ENCODE peak calls at places on chromosome 20, in seven cellular contexts. One of them, this sample, is unnamed.

GRCh38 chr20:3705491-3705969 is 6.9 kb downstream of the SIGLEC1 start:
- DNase-seq in mammary epithelial cell: no peak
- DNase-seq in PC-3: no peak
- DNase-seq in Panc1: no peak
- DNase-seq in cardiac fibroblast: no peak
- DNase-seq in AG10803: no peak
- DNase-seq in cardiac muscle cell: no peak
- DNase-seq in this sample: no peak

GRCh38 chr20:34953960-34954359 is 1.6 kb downstream of the GSS start:
- DNase-seq in mammary epithelial cell: no peak
- DNase-seq in PC-3: no peak
- DNase-seq in Panc1: no peak
- DNase-seq in cardiac fibroblast: no peak
- DNase-seq in AG10803: no peak
- DNase-seq in cardiac muscle cell: no peak
- DNase-seq in this sample: no peak

GRCh38 chr20:57473246-57474042 is 51.5 kb downstream of the CTCFL start:
- DNase-seq in mammary epithelial cell: no peak
- DNase-seq in PC-3: no peak
- DNase-seq in Panc1: no peak
- DNase-seq in cardiac fibroblast: peak; percentile 13
- DNase-seq in AG10803: no peak
- DNase-seq in cardiac muscle cell: peak; percentile 34
- DNase-seq in this sample: no peak

GRCh38 chr20:49886571-49887203 is 28.6 kb downstream of the SPATA2 start:
- DNase-seq in mammary epithelial cell: no peak
- DNase-seq in PC-3: no peak
- DNase-seq in Panc1: no peak
- DNase-seq in cardiac fibroblast: no peak
- DNase-seq in AG10803: no peak
- DNase-seq in cardiac muscle cell: no peak
- DNase-seq in this sample: no peak

GRCh38 chr20:63310265-63310971 is 17.4 kb downstream of the COL20A1 start:
- DNase-seq in mammary epithelial cell: no peak
- DNase-seq in PC-3: peak; percentile 41
- DNase-seq in Panc1: no peak
- DNase-seq in cardiac fibroblast: no peak
- DNase-seq in AG10803: no peak
- DNase-seq in cardiac muscle cell: no peak
- DNase-seq in this sample: no peak

GRCh38 chr20:33065785-33066184 is 12.1 kb downstream of the BPIFB3 start:
- DNase-seq in mammary epithelial cell: peak; percentile 26
- DNase-seq in PC-3: no peak
- DNase-seq in Panc1: no peak
- DNase-seq in cardiac fibroblast: no peak
- DNase-seq in AG10803: no peak
- DNase-seq in cardiac muscle cell: no peak
- DNase-seq in this sample: no peak

GRCh38 chr20:57387945-57388351 is 3.2 kb upstream of the RBM38 start:
- DNase-seq in mammary epithelial cell: no peak
- DNase-seq in PC-3: no peak
- DNase-seq in Panc1: no peak
- DNase-seq in cardiac fibroblast: no peak
- DNase-seq in AG10803: no peak
- DNase-seq in cardiac muscle cell: no peak
- DNase-seq in this sample: no peak

GRCh38 chr20:63618291-63618980 is 8.5 kb downstream of the GMEB2 start:
- DNase-seq in mammary epithelial cell: no peak
- DNase-seq in PC-3: no peak
- DNase-seq in Panc1: no peak
- DNase-seq in cardiac fibroblast: no peak
- DNase-seq in AG10803: no peak
- DNase-seq in cardiac muscle cell: no peak
- DNase-seq in this sample: no peak

GRCh38 chr20:38290829-38291581 is 13.0 kb upstream of the BPI start:
- DNase-seq in mammary epithelial cell: no peak
- DNase-seq in PC-3: peak; percentile 58
- DNase-seq in Panc1: no peak
- DNase-seq in cardiac fibroblast: peak; percentile 91
- DNase-seq in AG10803: peak; percentile 66
- DNase-seq in cardiac muscle cell: peak; percentile 88
- DNase-seq in this sample: peak; percentile 35

GRCh38 chr20:60553095-60553494 is 594.9 kb downstream of the CDH26 start:
- DNase-seq in mammary epithelial cell: peak; percentile 27
- DNase-seq in PC-3: no peak
- DNase-seq in Panc1: no peak
- DNase-seq in cardiac fibroblast: no peak
- DNase-seq in AG10803: no peak
- DNase-seq in cardiac muscle cell: no peak
- DNase-seq in this sample: no peak

GRCh38 chr20:62523473-62524203 is 47.8 kb upstream of the GATA5 start:
- DNase-seq in mammary epithelial cell: no peak
- DNase-seq in PC-3: peak; percentile 67
- DNase-seq in Panc1: no peak
- DNase-seq in cardiac fibroblast: no peak
- DNase-seq in AG10803: no peak
- DNase-seq in cardiac muscle cell: no peak
- DNase-seq in this sample: no peak

GRCh38 chr20:528923-529594 is 14.5 kb downstream of the CSNK2A1 start:
- DNase-seq in mammary epithelial cell: peak; percentile 93
- DNase-seq in PC-3: peak; percentile 70
- DNase-seq in Panc1: peak; percentile 92
- DNase-seq in cardiac fibroblast: peak; percentile 96
- DNase-seq in AG10803: peak; percentile 88
- DNase-seq in cardiac muscle cell: peak; percentile 73
- DNase-seq in this sample: peak; percentile 68

GRCh38 chr20:4573564-4574355 is 147.9 kb upstream of the PRND start:
- DNase-seq in mammary epithelial cell: no peak
- DNase-seq in PC-3: peak; percentile 97
- DNase-seq in Panc1: peak; percentile 82
- DNase-seq in cardiac fibroblast: peak; percentile 93
- DNase-seq in AG10803: peak; percentile 93
- DNase-seq in cardiac muscle cell: peak; percentile 77
- DNase-seq in this sample: peak; percentile 89

GRCh38 chr20:35437599-35437998 is 429 bp downstream of the GDF5 start:
- DNase-seq in mammary epithelial cell: no peak
- DNase-seq in PC-3: no peak
- DNase-seq in Panc1: no peak
- DNase-seq in cardiac fibroblast: no peak
- DNase-seq in AG10803: no peak
- DNase-seq in cardiac muscle cell: no peak
- DNase-seq in this sample: no peak

DNA sequence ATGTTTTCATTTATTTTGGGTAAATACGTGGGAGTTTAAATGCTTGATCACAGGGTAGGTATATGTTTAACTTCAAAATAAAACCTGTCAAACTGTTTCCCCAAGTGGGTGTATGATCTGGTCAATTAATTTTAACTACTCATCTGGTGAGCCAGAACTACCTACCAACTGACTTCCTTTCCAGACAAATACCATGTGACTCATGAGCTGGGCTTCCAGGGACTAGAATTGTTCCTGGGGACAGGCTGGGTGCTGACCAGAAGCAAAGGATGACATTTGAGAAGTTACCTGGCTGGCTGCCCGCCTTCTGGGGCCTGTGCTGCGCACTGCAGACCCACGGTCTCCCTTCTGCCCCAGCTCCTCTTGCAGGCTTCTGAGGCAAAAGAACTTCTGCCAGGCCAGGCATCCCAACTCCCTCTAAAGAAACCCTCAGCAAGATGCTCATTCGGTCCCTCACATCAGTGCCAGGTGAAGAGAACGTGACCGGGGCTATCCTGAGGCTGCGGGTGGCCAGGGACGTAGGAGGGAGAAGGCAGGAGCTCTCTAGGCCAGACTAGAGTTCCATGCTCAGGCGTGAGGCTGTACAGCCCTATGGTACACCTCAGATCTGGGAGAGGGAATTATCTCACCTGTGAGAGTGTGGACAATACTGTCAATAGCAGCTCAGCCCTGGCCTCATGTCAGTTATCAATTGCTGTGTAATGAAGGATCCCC is 103.6 kb downstream of the JPH2 start:
- DNase-seq in mammary epithelial cell: peak; percentile 35
- DNase-seq in PC-3: peak; percentile 97
- DNase-seq in Panc1: no peak
- DNase-seq in cardiac fibroblast: peak; percentile 47
- DNase-seq in AG10803: peak; percentile 43
- DNase-seq in cardiac muscle cell: no peak
- DNase-seq in this sample: no peak
- TF ChIP-seq CTCF in mammary epithelial cell: no peak
- TF ChIP-seq CTCF in PC-3: no peak
- TF ChIP-seq CTCF in Panc1: no peak
- TF ChIP-seq CTCF in cardiac fibroblast: no peak
- TF ChIP-seq CTCF in AG10803: no peak
- TF ChIP-seq CTCF in cardiac muscle cell: no peak
- TF ChIP-seq CTCF in this sample: no peak

DNA sequence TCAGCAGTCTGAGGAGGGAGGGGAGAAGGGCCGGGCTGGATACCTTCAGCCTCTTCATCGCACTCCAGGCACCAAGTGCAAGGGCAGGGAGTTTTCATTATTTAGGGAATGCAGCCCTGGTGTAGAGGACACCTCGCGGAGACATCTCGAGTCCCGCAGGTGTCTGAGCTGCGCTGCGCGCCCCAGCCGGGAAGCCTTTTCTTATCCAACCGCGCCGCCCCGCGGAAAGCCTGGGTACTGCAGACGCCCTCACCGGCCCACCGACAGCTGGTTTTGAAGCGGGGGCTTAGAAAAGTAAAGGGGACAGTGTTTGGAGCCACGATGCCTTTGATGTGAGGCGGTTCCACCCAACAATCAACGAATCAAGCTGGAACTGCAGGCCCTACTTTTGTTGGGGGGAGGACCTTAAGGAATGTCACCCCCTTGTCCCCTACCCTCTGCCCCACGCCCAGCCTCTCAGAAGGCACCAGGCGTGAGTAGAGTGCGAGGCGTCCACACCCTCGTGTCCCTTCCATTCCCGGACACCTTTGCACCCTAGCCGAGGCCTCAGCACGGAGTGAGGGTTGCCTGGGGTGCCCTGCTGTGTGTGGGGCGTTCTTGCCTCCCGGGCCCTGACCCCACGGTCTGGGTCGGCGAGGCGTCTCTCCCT is 8.6 kb downstream of the NKX2-2 start:
- DNase-seq in mammary epithelial cell: peak; percentile 55
- DNase-seq in PC-3: peak; percentile 74
- DNase-seq in Panc1: peak; percentile 10
- DNase-seq in cardiac fibroblast: peak; percentile 59
- DNase-seq in AG10803: peak; percentile 31
- DNase-seq in cardiac muscle cell: peak; percentile 51
- DNase-seq in this sample: no peak
- H3K4me3 ChIP-seq in mammary epithelial cell: peak overlapping the region; percentile 55
- H3K4me3 ChIP-seq in PC-3: peak overlapping the region; percentile 55
- H3K4me3 ChIP-seq in Panc1: no peak overlapping the region
- H3K4me3 ChIP-seq in cardiac fibroblast: no peak overlapping the region
- H3K4me3 ChIP-seq in AG10803: peak overlapping the region; percentile 12
- H3K4me3 ChIP-seq in cardiac muscle cell: peak overlapping the region; percentile 31
- H3K4me3 ChIP-seq in this sample: peak overlapping the region; percentile 48

DNA sequence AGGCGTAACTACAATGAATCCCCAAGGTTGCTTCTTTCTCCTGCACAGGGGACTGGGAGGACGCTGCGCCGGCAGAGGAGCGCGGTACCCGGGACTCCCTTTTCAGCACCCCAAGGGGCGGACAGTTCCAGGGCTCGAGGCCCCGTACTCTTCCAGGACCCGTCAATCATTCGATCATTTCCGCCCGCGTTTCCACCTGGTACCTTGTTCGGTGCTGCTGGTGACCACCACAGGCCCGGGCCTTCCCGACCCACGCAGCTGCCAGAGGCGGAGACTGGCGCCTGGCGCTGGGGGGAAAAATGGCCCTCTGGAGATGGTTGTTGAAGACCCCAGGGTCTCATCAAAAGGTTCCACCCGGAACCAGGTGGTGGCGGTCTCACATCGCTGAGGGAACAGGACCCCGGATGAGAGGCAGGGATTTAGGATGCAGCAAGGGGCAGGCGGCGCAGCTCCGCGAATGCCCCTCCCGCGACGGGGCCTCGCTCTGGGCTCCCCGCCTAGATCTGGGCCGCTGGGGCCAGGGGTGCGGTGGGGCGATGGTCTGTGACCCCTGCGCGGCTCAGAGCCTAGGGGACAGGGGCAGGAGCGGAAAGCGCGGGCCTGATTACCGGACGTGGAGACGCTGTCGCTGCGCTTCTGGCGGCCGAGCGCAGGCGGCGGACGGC is 744 bp downstream of the VSX1 start:
- DNase-seq in mammary epithelial cell: no peak
- DNase-seq in PC-3: no peak
- DNase-seq in Panc1: no peak
- DNase-seq in cardiac fibroblast: no peak
- DNase-seq in AG10803: no peak
- DNase-seq in cardiac muscle cell: peak; percentile 26
- DNase-seq in this sample: no peak
- TF ChIP-seq CTCF in mammary epithelial cell: no peak
- TF ChIP-seq CTCF in PC-3: no peak
- TF ChIP-seq CTCF in Panc1: no peak
- TF ChIP-seq CTCF in cardiac fibroblast: no peak
- TF ChIP-seq CTCF in AG10803: no peak
- TF ChIP-seq CTCF in cardiac muscle cell: no peak
- TF ChIP-seq CTCF in this sample: no peak

GRCh38 chr20:47336013-47336754 is 20.3 kb downstream of the ZMYND8 start:
- DNase-seq in mammary epithelial cell: peak; percentile 83
- DNase-seq in PC-3: no peak
- DNase-seq in Panc1: no peak
- DNase-seq in cardiac fibroblast: peak; percentile 83
- DNase-seq in AG10803: peak; percentile 87
- DNase-seq in cardiac muscle cell: peak; percentile 91
- DNase-seq in this sample: peak; percentile 64

GRCh38 chr20:47335251-47336012 is 21.1 kb downstream of the ZMYND8 start:
- DNase-seq in mammary epithelial cell: no peak
- DNase-seq in PC-3: no peak
- DNase-seq in Panc1: no peak
- DNase-seq in cardiac fibroblast: no peak
- DNase-seq in AG10803: peak; percentile 75
- DNase-seq in cardiac muscle cell: no peak
- DNase-seq in this sample: no peak

GRCh38 chr20:47332381-47333206 is 23.9 kb downstream of the ZMYND8 start:
- DNase-seq in mammary epithelial cell: no peak
- DNase-seq in PC-3: no peak
- DNase-seq in Panc1: no peak
- DNase-seq in cardiac fibroblast: no peak
- DNase-seq in AG10803: no peak
- DNase-seq in cardiac muscle cell: no peak
- DNase-seq in this sample: no peak

GRCh38 chr20:47330933-47331708 is 25.4 kb downstream of the ZMYND8 start:
- DNase-seq in mammary epithelial cell: peak; percentile 83
- DNase-seq in PC-3: peak; percentile 85
- DNase-seq in Panc1: peak; percentile 82
- DNase-seq in cardiac fibroblast: peak; percentile 94
- DNase-seq in AG10803: peak; percentile 91
- DNase-seq in cardiac muscle cell: peak; percentile 81
- DNase-seq in this sample: peak; percentile 64

DNA sequence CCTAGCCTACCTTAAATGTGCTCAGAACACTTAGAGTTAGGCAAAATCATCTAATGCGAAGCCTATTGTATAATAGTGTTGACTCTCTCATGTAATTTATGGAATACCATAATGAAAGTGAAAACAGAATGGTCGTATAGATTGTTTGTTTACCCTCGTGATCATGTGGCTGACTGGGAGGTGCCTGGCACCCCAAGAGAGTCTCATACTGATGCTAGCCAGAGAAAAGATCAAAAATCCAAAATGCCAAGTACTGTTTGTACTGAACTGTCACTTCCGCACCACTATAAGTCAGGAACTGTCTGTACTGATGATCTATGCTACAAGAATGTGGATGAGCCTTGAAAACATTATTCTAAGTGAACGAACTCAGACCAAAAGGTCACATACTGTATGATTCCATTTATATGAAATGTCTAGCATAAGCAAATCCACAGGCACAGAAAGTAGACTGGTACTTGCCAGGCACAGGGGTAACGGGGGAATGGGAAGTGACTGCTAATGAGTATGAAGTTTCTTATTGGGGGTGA is 22.4 kb downstream of the ZMYND8 start:
- DNase-seq in mammary epithelial cell: peak; percentile 94
- DNase-seq in PC-3: peak; percentile 98
- DNase-seq in Panc1: peak; percentile 90
- DNase-seq in cardiac fibroblast: peak; percentile 99
- DNase-seq in AG10803: peak; percentile 89
- DNase-seq in cardiac muscle cell: peak; percentile 96
- DNase-seq in this sample: peak; percentile 77
- H3K4me3 ChIP-seq in mammary epithelial cell: no peak overlapping the region
- H3K4me3 ChIP-seq in PC-3: peak overlapping the region; percentile 58
- H3K4me3 ChIP-seq in Panc1: peak overlapping the region; percentile 30
- H3K4me3 ChIP-seq in cardiac fibroblast: no peak overlapping the region
- H3K4me3 ChIP-seq in AG10803: peak overlapping the region; percentile 43
- H3K4me3 ChIP-seq in cardiac muscle cell: no peak overlapping the region
- H3K4me3 ChIP-seq in this sample: no peak overlapping the region

This sample was measured in AG09309.